ENCODE peak calls at places on chromosomes 5 and 9, in five cellular contexts. One of them, this sample, is unnamed.
A peak's percentile ranks its signal among the peaks of the same experiment; 100 is the strongest.

GRCh38 chr9:14383296-14383695 is 69.4 kb upstream of the NFIB start:
- DNase-seq in lung: no peak
- DNase-seq in astrocyte: peak; percentile 57
- DNase-seq in prostate gland: no peak
- DNase-seq in AG09319: no peak
- DNase-seq in this sample: no peak

GRCh38 chr5:113909782-113910181 is 396.3 kb downstream of the YTHDC2 start:
- DNase-seq in lung: no peak
- DNase-seq in astrocyte: no peak
- DNase-seq in prostate gland: no peak
- DNase-seq in AG09319: no peak
- DNase-seq in this sample: no peak

GRCh38 chr5:147613359-147613758 is 103.5 kb upstream of the DPYSL3 start:
- DNase-seq in lung: no peak
- DNase-seq in astrocyte: peak; percentile 71
- DNase-seq in prostate gland: no peak
- DNase-seq in AG09319: peak; percentile 18
- DNase-seq in this sample: no peak

GRCh38 chr9:73611072-73611471 is 459.4 kb downstream of the ANXA1 start:
- DNase-seq in lung: no peak
- DNase-seq in astrocyte: no peak
- DNase-seq in prostate gland: no peak
- DNase-seq in AG09319: no peak
- DNase-seq in this sample: no peak

GRCh38 chr5:170582931-170583330 is 79.1 kb downstream of the KCNIP1 start:
- DNase-seq in lung: no peak
- DNase-seq in astrocyte: no peak
- DNase-seq in prostate gland: no peak
- DNase-seq in AG09319: no peak
- DNase-seq in this sample: no peak

GRCh38 chr5:1118738-1119137 is 6.9 kb upstream of the SLC12A7 start:
- DNase-seq in lung: no peak
- DNase-seq in astrocyte: no peak
- DNase-seq in prostate gland: peak; percentile 62
- DNase-seq in AG09319: no peak
- DNase-seq in this sample: no peak

GRCh38 chr9:69882998-69883565 is 62.5 kb downstream of the CFAP95 start:
- DNase-seq in lung: no peak
- DNase-seq in astrocyte: no peak
- DNase-seq in prostate gland: no peak
- DNase-seq in AG09319: no peak
- DNase-seq in this sample: no peak

GRCh38 chr5:128695791-128696520 is 157.9 kb upstream of the FBN2 start:
- DNase-seq in lung: no peak
- DNase-seq in astrocyte: peak; percentile 29
- DNase-seq in prostate gland: no peak
- DNase-seq in AG09319: no peak
- DNase-seq in this sample: no peak

GRCh38 chr9:33623658-33624586 is 99.9 kb downstream of the ANKRD18B start:
- DNase-seq in lung: peak; percentile 67
- DNase-seq in astrocyte: peak; percentile 33
- DNase-seq in prostate gland: peak; percentile 74
- DNase-seq in AG09319: peak; percentile 32
- DNase-seq in this sample: peak; percentile 56

GRCh38 chr9:121222524-121223171 is 21.0 kb upstream of the RAB14 start:
- DNase-seq in lung: no peak
- DNase-seq in astrocyte: no peak
- DNase-seq in prostate gland: no peak
- DNase-seq in AG09319: no peak
- DNase-seq in this sample: no peak

GRCh38 chr9:4678679-4679267 is 596 bp upstream of the CDC37L1 start:
- DNase-seq in lung: no peak
- DNase-seq in astrocyte: no peak
- DNase-seq in prostate gland: no peak
- DNase-seq in AG09319: no peak
- DNase-seq in this sample: no peak

GRCh38 chr9:131323629-131324028 is 34.1 kb downstream of the PLPP7 start:
- DNase-seq in lung: no peak
- DNase-seq in astrocyte: no peak
- DNase-seq in prostate gland: no peak
- DNase-seq in AG09319: no peak
- DNase-seq in this sample: no peak

GRCh38 chr5:168401226-168401625 is 85.0 kb upstream of the RARS1 start:
- DNase-seq in lung: no peak
- DNase-seq in astrocyte: no peak
- DNase-seq in prostate gland: no peak
- DNase-seq in AG09319: no peak
- DNase-seq in this sample: no peak

GRCh38 chr5:163571755-163572154 is 66.3 kb downstream of the MAT2B start:
- DNase-seq in lung: no peak
- DNase-seq in astrocyte: peak; percentile 97
- DNase-seq in prostate gland: peak; percentile 22
- DNase-seq in AG09319: peak; percentile 52
- DNase-seq in this sample: no peak

GRCh38 chr9:109816490-109816889 is 36.5 kb downstream of the PALM2AKAP2 start:
- DNase-seq in lung: no peak
- DNase-seq in astrocyte: peak; percentile 100
- DNase-seq in prostate gland: no peak
- DNase-seq in AG09319: peak; percentile 85
- DNase-seq in this sample: no peak

GRCh38 chr9:80649001-80649420 is 1040.3 kb downstream of the TLE1 start:
- DNase-seq in lung: no peak
- DNase-seq in astrocyte: peak; percentile 96
- DNase-seq in prostate gland: no peak
- DNase-seq in AG09319: peak; percentile 53
- DNase-seq in this sample: no peak

GRCh38 chr9:98637381-98637780 is 71.4 kb downstream of the GABBR2 start:
- DNase-seq in lung: no peak
- DNase-seq in astrocyte: no peak
- DNase-seq in prostate gland: no peak
- DNase-seq in AG09319: no peak
- DNase-seq in this sample: no peak

GRCh38 chr9:25573281-25573680 is 105.0 kb downstream of the TUSC1 start:
- DNase-seq in lung: no peak
- DNase-seq in astrocyte: no peak
- DNase-seq in prostate gland: no peak
- DNase-seq in AG09319: no peak
- DNase-seq in this sample: no peak

GRCh38 chr5:38347040-38347763 is 88.8 kb downstream of the EGFLAM start:
- DNase-seq in lung: no peak
- DNase-seq in astrocyte: no peak
- DNase-seq in prostate gland: no peak
- DNase-seq in AG09319: no peak
- DNase-seq in this sample: no peak

GRCh38 chr5:172775326-172776234 is 4.6 kb upstream of the DUSP1 start:
- DNase-seq in lung: peak; percentile 95
- DNase-seq in astrocyte: peak; percentile 58
- DNase-seq in prostate gland: peak; percentile 90
- DNase-seq in AG09319: peak; percentile 74
- DNase-seq in this sample: peak; percentile 98

GRCh38 chr9:137025120-137025966 is 2.7 kb downstream of the ABCA2 start:
- DNase-seq in lung: no peak
- DNase-seq in astrocyte: no peak
- DNase-seq in prostate gland: peak; percentile 61
- DNase-seq in AG09319: no peak
- DNase-seq in this sample: no peak

GRCh38 chr5:145811834-145812625 is 23.1 kb downstream of the PRELID2 start:
- DNase-seq in lung: no peak
- DNase-seq in astrocyte: peak; percentile 17
- DNase-seq in prostate gland: no peak
- DNase-seq in AG09319: peak; percentile 27
- DNase-seq in this sample: no peak

GRCh38 chr5:75265731-75266130 is 29.1 kb upstream of the ANKRD31 start:
- DNase-seq in lung: no peak
- DNase-seq in astrocyte: peak; percentile 28
- DNase-seq in prostate gland: no peak
- DNase-seq in AG09319: peak; percentile 10
- DNase-seq in this sample: no peak

GRCh38 chr9:114121445-114122151 is 22.5 kb upstream of the KIF12 start:
- DNase-seq in lung: no peak
- DNase-seq in astrocyte: no peak
- DNase-seq in prostate gland: no peak
- DNase-seq in AG09319: no peak
- DNase-seq in this sample: no peak

GRCh38 chr5:58466939-58467338 is 7.1 kb upstream of the PLK2 start:
- DNase-seq in lung: no peak
- DNase-seq in astrocyte: peak; percentile 44
- DNase-seq in prostate gland: no peak
- DNase-seq in AG09319: no peak
- DNase-seq in this sample: peak; percentile 56

GRCh38 chr5:145834917-145835838 is at the start of gene PRELID2:
- DNase-seq in lung: peak; percentile 89
- DNase-seq in astrocyte: peak; percentile 80
- DNase-seq in prostate gland: peak; percentile 83
- DNase-seq in AG09319: peak; percentile 66
- DNase-seq in this sample: peak; percentile 62

GRCh38 chr5:96433066-96433447 is at the start of gene PCSK1:
- DNase-seq in lung: no peak
- DNase-seq in astrocyte: peak; percentile 23
- DNase-seq in prostate gland: no peak
- DNase-seq in AG09319: no peak
- DNase-seq in this sample: no peak

GRCh38 chr9:133690111-133690561 is 48.0 kb downstream of the SARDH start:
- DNase-seq in lung: peak; percentile 54
- DNase-seq in astrocyte: no peak
- DNase-seq in prostate gland: no peak
- DNase-seq in AG09319: no peak
- DNase-seq in this sample: no peak

GRCh38 chr9:77964258-77964657 is 67.4 kb downstream of the GNAQ start:
- DNase-seq in lung: no peak
- DNase-seq in astrocyte: no peak
- DNase-seq in prostate gland: no peak
- DNase-seq in AG09319: no peak
- DNase-seq in this sample: no peak
- TF ChIP-seq CTCF in lung: no peak
- TF ChIP-seq CTCF in astrocyte: no peak
- TF ChIP-seq CTCF in prostate gland: no peak
- TF ChIP-seq CTCF in AG09319: no peak
- TF ChIP-seq CTCF in this sample: no peak

GRCh38 chr5:176845392-176845713 is 35.0 kb downstream of the UNC5A start:
- DNase-seq in lung: no peak
- DNase-seq in astrocyte: no peak
- DNase-seq in prostate gland: no peak
- DNase-seq in AG09319: no peak
- DNase-seq in this sample: no peak
- TF ChIP-seq CTCF in lung: no peak
- TF ChIP-seq CTCF in astrocyte: no peak
- TF ChIP-seq CTCF in prostate gland: no peak
- TF ChIP-seq CTCF in AG09319: no peak
- TF ChIP-seq CTCF in this sample: no peak

DNA sequence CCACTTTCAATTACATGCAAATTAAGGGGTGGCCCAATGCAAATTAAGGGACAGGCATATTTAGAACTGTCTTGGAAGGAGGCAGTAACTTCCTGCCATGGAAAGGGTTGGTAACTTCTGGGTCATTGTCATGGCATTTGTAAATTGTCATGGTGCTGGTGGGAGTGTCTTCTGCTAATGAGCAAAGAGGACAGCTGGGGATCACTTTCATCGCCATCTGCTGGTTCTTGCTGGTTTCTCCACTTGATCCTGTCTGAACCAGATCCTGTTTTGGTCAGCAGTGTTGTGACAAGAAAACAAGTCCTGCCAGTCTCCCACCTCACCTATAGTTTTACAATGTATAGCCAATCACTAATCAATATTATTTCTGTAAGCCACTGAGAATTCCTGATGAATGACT is 23.4 kb upstream of the UGT3A2 start:
- DNase-seq in lung: no peak
- DNase-seq in astrocyte: no peak
- DNase-seq in prostate gland: no peak
- DNase-seq in AG09319: no peak
- DNase-seq in this sample: no peak
- TF ChIP-seq CTCF in lung: no peak
- TF ChIP-seq CTCF in astrocyte: no peak
- TF ChIP-seq CTCF in prostate gland: peak; percentile 10
- TF ChIP-seq CTCF in AG09319: peak; percentile 45
- TF ChIP-seq CTCF in this sample: peak; percentile 23

DNA sequence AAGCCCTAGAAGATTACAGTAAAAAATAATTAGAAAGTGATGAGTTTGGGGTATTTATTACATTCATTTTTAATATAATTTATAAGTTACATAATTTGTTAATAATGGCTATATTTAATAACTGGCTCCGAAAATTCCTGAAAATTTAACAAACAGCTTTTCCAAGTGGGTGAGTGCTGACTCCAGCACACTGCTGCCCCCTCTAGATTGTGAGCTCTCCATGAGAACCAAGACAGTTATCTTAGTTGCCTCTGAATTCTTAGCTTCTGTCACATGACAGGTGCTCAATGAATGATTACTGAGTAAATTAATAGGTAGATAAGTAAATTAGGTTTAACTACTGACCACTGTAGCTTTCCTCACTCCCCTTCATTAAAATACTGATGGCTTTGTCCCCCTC is 7.8 kb downstream of the KLHL3 start:
- DNase-seq in lung: no peak
- DNase-seq in astrocyte: no peak
- DNase-seq in prostate gland: no peak
- DNase-seq in AG09319: no peak
- DNase-seq in this sample: no peak
- TF ChIP-seq CTCF in lung: no peak
- TF ChIP-seq CTCF in astrocyte: no peak
- TF ChIP-seq CTCF in prostate gland: no peak
- TF ChIP-seq CTCF in AG09319: no peak
- TF ChIP-seq CTCF in this sample: no peak

DNA sequence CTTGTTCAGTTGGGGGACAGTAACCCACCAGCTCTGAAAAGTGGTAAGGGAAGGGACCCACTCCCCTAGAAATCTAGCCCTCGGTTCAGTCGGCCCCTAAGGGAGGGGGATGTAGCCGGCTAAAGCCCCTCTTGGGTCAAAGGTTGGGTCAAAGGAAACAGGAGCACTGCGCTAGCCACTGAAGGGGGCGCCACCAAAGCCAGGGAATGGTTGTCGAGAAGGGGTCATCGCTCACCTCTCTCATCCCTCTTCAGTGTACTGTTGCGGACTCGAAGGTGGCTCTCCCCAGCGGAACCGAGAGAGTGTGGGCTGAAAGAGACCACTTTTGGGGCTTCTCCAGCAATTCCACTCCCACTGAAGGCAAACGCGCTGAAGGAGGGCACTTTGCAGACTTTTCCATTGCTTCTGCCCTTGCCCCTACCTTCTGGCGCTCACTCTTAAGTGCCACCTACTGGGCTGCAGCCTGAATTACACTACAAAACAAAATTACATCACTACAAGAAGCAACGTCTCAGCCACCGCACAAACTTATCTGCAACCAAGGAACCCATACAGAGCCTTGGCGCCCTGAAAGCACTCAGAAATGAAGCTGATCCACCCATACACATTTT is 396.9 kb downstream of the PDE4D start:
- DNase-seq in lung: no peak
- DNase-seq in astrocyte: no peak
- DNase-seq in prostate gland: no peak
- DNase-seq in AG09319: no peak
- DNase-seq in this sample: no peak
- TF ChIP-seq CTCF in lung: no peak
- TF ChIP-seq CTCF in astrocyte: peak; percentile 20
- TF ChIP-seq CTCF in prostate gland: no peak
- TF ChIP-seq CTCF in AG09319: peak; percentile 61
- TF ChIP-seq CTCF in this sample: peak; percentile 42

GRCh38 chr9:13278368-13279246 is 885 bp downstream of the MPDZ start:
- DNase-seq in lung: peak; percentile 47
- DNase-seq in astrocyte: peak; percentile 80
- DNase-seq in prostate gland: peak; percentile 76
- DNase-seq in AG09319: no peak
- DNase-seq in this sample: no peak
- TF ChIP-seq CTCF in lung: no peak
- TF ChIP-seq CTCF in astrocyte: no peak
- TF ChIP-seq CTCF in prostate gland: peak; percentile 16
- TF ChIP-seq CTCF in AG09319: peak; percentile 28
- TF ChIP-seq CTCF in this sample: no peak

This sample was measured in CD14-positive monocyte.